ENCODE peak calls at places on chromosomes 16 and 17, in eight cellular contexts. D is effector CD4-positive, alpha-beta T cell; H is HFF-Myc; O is upper lobe of right lung; L is prostate gland; F is keratinocyte; Y is 8988T; N is non-pigmented ciliary epithelial cell. W is an unnamed sample.

GRCh38 chr17:17545984-17546383 is 45.5 kb downstream of the PEMT start:
- DNase-seq in D (no peak), H (no peak), O (no peak), L (no peak), F (no peak), Y (no peak), N (no peak), W (no peak)

GRCh38 chr17:43814714-43815113 is 18.2 kb downstream of the MPP3 start:
- DNase-seq in D (no peak), H (peak), O (no peak), L (no peak), F (no peak), Y (no peak), N (no peak), W (no peak)

GRCh38 chr17:35022536-35023063 is 40.9 kb downstream of the RFFL start:
- DNase-seq in D (peak), H (peak), O (peak), L (peak), F (peak), Y (peak), N (peak), W (peak)

GRCh38 chr17:68512967-68513474 is 791 bp downstream of the PRKAR1A start:
- DNase-seq in D (no peak), H (no peak), O (no peak), L (no peak), F (no peak), Y (no peak), N (no peak), W (peak)

GRCh38 chr17:29867643-29868181 is 62.3 kb downstream of the SSH2 start:
- DNase-seq in D (no peak), H (no peak), O (no peak), L (no peak), F (no peak), Y (no peak), N (no peak), W (no peak)

GRCh38 chr17:15971108-15971507 is 26.2 kb downstream of the ADORA2B start:
- DNase-seq in D (no peak), H (no peak), O (no peak), L (no peak), F (no peak), Y (no peak), N (no peak), W (no peak)

GRCh38 chr17:44628234-44629188 is 27.8 kb upstream of the MEIOC start:
- DNase-seq in D (no peak), H (no peak), O (no peak), L (no peak), F (no peak), Y (no peak), N (no peak), W (peak)

GRCh38 chr16:2838928-2839327 is 8.8 kb downstream of the ZG16B start:
- DNase-seq in D (peak), H (peak), O (peak), L (peak), F (no peak), Y (peak), N (peak), W (peak)

GRCh38 chr16:12082207-12082606 is 105.7 kb downstream of the SNX29 start:
- DNase-seq in D (no peak), H (no peak), O (no peak), L (no peak), F (no peak), Y (no peak), N (no peak), W (peak)

GRCh38 chr17:45963889-45964288 is 35.2 kb upstream of the STH start:
- DNase-seq in D (no peak), H (no peak), O (no peak), L (no peak), F (no peak), Y (no peak), N (no peak), W (no peak)

GRCh38 chr16:11560701-11561439 is 25.8 kb downstream of the LITAF start:
- DNase-seq in D (peak), H (peak), O (peak), L (no peak), F (no peak), Y (no peak), N (no peak), W (peak)

GRCh38 chr17:15999974-16000827 is 577 bp downstream of the TTC19 start:
- DNase-seq in D (no peak), H (no peak), O (no peak), L (peak), F (no peak), Y (no peak), N (no peak), W (peak)

GRCh38 chr16:25730396-25730795 is 38.6 kb downstream of the HS3ST4 start:
- DNase-seq in D (no peak), H (no peak), O (no peak), L (no peak), F (no peak), Y (no peak), N (no peak), W (no peak)

GRCh38 chr17:77508047-77508715 is 367.4 kb downstream of the SEC14L1 start:
- DNase-seq in D (no peak), H (no peak), O (peak), L (no peak), F (peak), Y (no peak), N (no peak), W (no peak)

GRCh38 chr17:10096556-10096955 is 101.8 kb downstream of the GAS7 start:
- DNase-seq in D (no peak), H (no peak), O (no peak), L (no peak), F (no peak), Y (no peak), N (no peak), W (no peak)

GRCh38 chr16:17843905-17844304 is 373.1 kb upstream of the XYLT1 start:
- DNase-seq in D (no peak), H (no peak), O (no peak), L (no peak), F (no peak), Y (no peak), N (no peak), W (no peak)

GRCh38 chr17:77332034-77332971 is 191.5 kb downstream of the SEC14L1 start:
- DNase-seq in D (no peak), H (no peak), O (peak), L (no peak), F (no peak), Y (no peak), N (no peak), W (peak)

GRCh38 chr16:67530013-67530939 is 1.6 kb downstream of the RIPOR1 start:
- DNase-seq in D (no peak), H (no peak), O (peak), L (peak), F (no peak), Y (peak), N (no peak), W (peak)

W was measured in heart left ventricle.